ENCODE peak calls at places on chromosomes 11 and 22, in ten cellular contexts. E is brain microvascular endothelial cell, L is heart left ventricle, M is breast epithelium, P is nephron progenitor cell, F is osteocyte, X is fibroblast of lung, O is lower leg skin, A is fibroblast of pulmonary artery, W is ovary. V is an unnamed sample.

GRCh38 chr11:36196476-36197099 is 92.6 kb downstream of the COMMD9 start:
- DNase-seq in E (peak), L (no peak), M (no peak), P (no peak), F (no peak), X (peak), O (no peak), A (peak), W (no peak), V (no peak)

GRCh38 chr11:17256512-17256911 is 20.0 kb upstream of the NUCB2 start:
- DNase-seq in E (peak), L (no peak), M (no peak), P (no peak), F (no peak), X (peak), O (no peak), A (peak), W (no peak), V (no peak)

GRCh38 chr11:76074178-76075112 is 131.9 kb downstream of the WNT11 start:
- DNase-seq in E (peak), L (no peak), M (no peak), P (no peak), F (no peak), X (no peak), O (no peak), A (peak), W (no peak), V (no peak)

GRCh38 chr11:130023204-130023603 is 20.6 kb upstream of the PRDM10 start:
- DNase-seq in E (peak), L (no peak), M (no peak), P (peak), F (peak), X (peak), O (no peak), A (peak), W (no peak), V (no peak)

GRCh38 chr11:128196235-128196634 is 391.1 kb downstream of the ETS1 start:
- DNase-seq in E (no peak), L (no peak), M (no peak), P (no peak), F (no peak), X (peak), O (no peak), A (no peak), W (no peak), V (no peak)

GRCh38 chr11:120257346-120257745 is 17.4 kb downstream of the POU2F3 start:
- DNase-seq in E (no peak), L (no peak), M (no peak), P (no peak), F (no peak), X (no peak), O (no peak), A (no peak), W (no peak), V (no peak)

GRCh38 chr11:127677813-127678212 is 677.2 kb upstream of the KIRREL3 start:
- DNase-seq in E (no peak), L (no peak), M (no peak), P (no peak), F (no peak), X (no peak), O (no peak), A (no peak), W (no peak), V (no peak)

GRCh38 chr11:112844530-112844929 is 116.7 kb upstream of the NCAM1 start:
- DNase-seq in E (no peak), L (no peak), M (no peak), P (no peak), F (peak), X (no peak), O (no peak), A (no peak), W (no peak), V (no peak)

GRCh38 chr22:37842015-37842793 is 1.9 kb downstream of the ANKRD54 start:
- DNase-seq in E (no peak), L (no peak), M (no peak), P (no peak), F (no peak), X (no peak), O (no peak), A (no peak), W (peak), V (no peak)

GRCh38 chr11:76380161-76380976 is 563 bp downstream of the THAP12 start:
- DNase-seq in E (peak), L (peak), M (no peak), P (no peak), F (no peak), X (peak), O (no peak), A (peak), W (no peak), V (no peak)

GRCh38 chr11:2694995-2695939 is 4.5 kb downstream of the KCNQ1OT1 start:
- DNase-seq in E (no peak), L (no peak), M (peak), P (no peak), F (no peak), X (no peak), O (peak), A (no peak), W (no peak), V (no peak)

GRCh38 chr11:128512478-128513127 is 74.8 kb downstream of the ETS1 start:
- DNase-seq in E (no peak), L (no peak), M (no peak), P (no peak), F (no peak), X (no peak), O (no peak), A (no peak), W (no peak), V (no peak)

GRCh38 chr11:10622957-10623787 is 54.7 kb upstream of the LYVE1 start:
- DNase-seq in E (no peak), L (peak), M (no peak), P (no peak), F (peak), X (no peak), O (peak), A (no peak), W (no peak), V (no peak)

GRCh38 chr11:116118138-116118470 is 613.9 kb upstream of the CADM1 start:
- DNase-seq in E (no peak), L (no peak), M (no peak), P (no peak), F (peak), X (no peak), O (peak), A (no peak), W (no peak), V (no peak)

GRCh38 chr11:122898799-122899198 is 16.2 kb downstream of the JHY start:
- DNase-seq in E (no peak), L (no peak), M (no peak), P (no peak), F (no peak), X (no peak), O (no peak), A (no peak), W (no peak), V (no peak)

GRCh38 chr11:23078289-23078971 is 218.2 kb upstream of the CCDC179 start:
- DNase-seq in E (peak), L (no peak), M (no peak), P (no peak), F (no peak), X (peak), O (no peak), A (peak), W (no peak), V (no peak)

GRCh38 chr11:119800171-119800570 is 71.2 kb upstream of the NECTIN1 start:
- DNase-seq in E (no peak), L (no peak), M (no peak), P (no peak), F (no peak), X (no peak), O (no peak), A (no peak), W (no peak), V (no peak)

GRCh38 chr11:11250470-11250869 is 102.6 kb downstream of the CSNK2A3 start:
- DNase-seq in E (no peak), L (no peak), M (no peak), P (no peak), F (no peak), X (peak), O (no peak), A (no peak), W (no peak), V (no peak)

GRCh38 chr11:33936745-33937612 is 45.1 kb upstream of the LMO2 start:
- DNase-seq in E (peak), L (peak), M (no peak), P (no peak), F (no peak), X (peak), O (peak), A (peak), W (peak), V (no peak)

GRCh38 chr11:32487270-32487669 is 51.9 kb upstream of the WT1 start:
- DNase-seq in E (no peak), L (no peak), M (no peak), P (no peak), F (no peak), X (no peak), O (no peak), A (peak), W (no peak), V (no peak)
- TF ChIP-seq CTCF in E (peak), L (no peak), M (no peak), P (no peak), F (no peak), X (peak), O (no peak), A (peak), W (no peak), V (peak)

GRCh38 chr11:131025421-131026126 is 109.3 kb upstream of the SNX19 start:
- DNase-seq in E (no peak), L (peak), M (no peak), P (no peak), F (no peak), X (no peak), O (no peak), A (no peak), W (no peak), V (no peak)

GRCh38 chr11:131027501-131027900 is 111.2 kb upstream of the SNX19 start:
- DNase-seq in E (no peak), L (no peak), M (no peak), P (no peak), F (no peak), X (no peak), O (no peak), A (peak), W (no peak), V (no peak)

GRCh38 chr11:131025020-131025419 is 108.7 kb upstream of the SNX19 start:
- DNase-seq in E (peak), L (no peak), M (no peak), P (peak), F (no peak), X (peak), O (no peak), A (peak), W (no peak), V (no peak)
- TF ChIP-seq CTCF in E (peak), L (no peak), M (peak), P (peak), F (peak), X (peak), O (no peak), A (peak), W (no peak), V (peak)

GRCh38 chr22:25898707-25899365 is 156.8 kb downstream of the MYO18B start:
- DNase-seq in E (no peak), L (no peak), M (no peak), P (no peak), F (peak), X (no peak), O (peak), A (no peak), W (no peak), V (no peak)
- TF ChIP-seq CTCF in E (no peak), L (no peak), M (no peak), P (peak), F (no peak), X (no peak), O (no peak), A (peak), W (no peak), V (peak)

DNA sequence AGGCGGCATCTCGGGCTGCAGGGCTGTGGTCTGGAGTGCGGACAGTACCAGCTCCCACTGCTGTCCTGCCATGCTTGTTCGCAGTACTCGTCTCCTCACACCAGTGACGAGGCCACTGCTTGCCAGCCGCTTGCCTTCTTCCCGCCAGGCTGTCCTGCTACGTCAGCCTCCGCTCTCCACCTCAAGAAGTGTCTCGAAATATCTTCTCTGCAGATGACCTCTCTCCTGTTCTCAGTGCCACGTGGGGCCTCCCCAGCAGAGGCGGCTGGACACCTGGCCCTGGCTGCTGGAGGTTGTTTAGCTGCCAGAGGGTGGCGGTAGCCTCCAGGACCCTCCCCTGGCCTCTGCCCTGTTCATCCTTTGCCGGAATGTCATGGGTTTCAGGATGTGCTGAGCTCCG is 3.1 kb upstream of the CCDC188 start:
- DNase-seq in E (no peak), L (no peak), M (no peak), P (no peak), F (no peak), X (no peak), O (no peak), A (no peak), W (no peak), V (no peak)
- TF ChIP-seq CTCF in E (no peak), L (no peak), M (no peak), P (no peak), F (no peak), X (peak), O (no peak), A (no peak), W (no peak), V (peak)

DNA sequence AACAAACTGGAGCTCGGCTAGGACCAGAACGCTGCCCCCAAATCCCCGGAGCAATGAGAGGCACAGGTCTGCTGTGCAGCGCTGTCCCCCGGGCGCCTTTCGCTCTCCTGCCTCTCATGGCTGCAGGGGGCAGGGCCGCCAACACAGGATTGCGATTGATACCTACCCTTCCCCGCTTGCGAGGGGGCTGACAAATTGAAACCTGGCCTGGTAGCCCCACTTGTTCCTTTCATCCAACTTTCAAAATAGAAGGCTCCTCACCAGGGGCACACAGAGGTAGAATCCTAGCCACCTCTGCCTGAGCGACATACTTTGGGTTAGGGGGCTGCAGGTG is 642 bp upstream of the CASTOR1 start:
- DNase-seq in E (no peak), L (no peak), M (no peak), P (no peak), F (no peak), X (no peak), O (no peak), A (no peak), W (no peak), V (peak)
- TF ChIP-seq CTCF in E (no peak), L (no peak), M (peak), P (no peak), F (no peak), X (no peak), O (no peak), A (no peak), W (no peak), V (no peak)

GRCh38 chr22:20803696-20804324 is 29.9 kb downstream of the SERPIND1 start:
- DNase-seq in E (peak), L (peak), M (peak), P (peak), F (no peak), X (peak), O (no peak), A (peak), W (no peak), V (no peak)
- TF ChIP-seq CTCF in E (peak), L (peak), M (peak), P (peak), F (peak), X (peak), O (no peak), A (peak), W (no peak), V (peak)

V was measured in type B pancreatic cell.